ENCODE peak calls at places on chromosomes 13 and 19, in seven cellular contexts. One of them, this sample, is unnamed.

GRCh38 chr13:50459658-50460057 is 383.8 kb downstream of the DLEU7 start:
- DNase-seq in BE2C: no peak
- DNase-seq in BJ: no peak
- DNase-seq in lower lobe of right lung: no peak
- DNase-seq in astrocyte of the spinal cord: no peak
- DNase-seq in AG10803: no peak
- DNase-seq in thoracic aorta: no peak
- DNase-seq in this sample: no peak

GRCh38 chr19:6387372-6387771 is 5.6 kb downstream of the GTF2F1 start:
- DNase-seq in lower lobe of right lung: no peak
- DNase-seq in thoracic aorta: no peak
- DNase-seq in AG10803: no peak
- DNase-seq in BE2C: no peak
- DNase-seq in astrocyte of the spinal cord: no peak
- DNase-seq in BJ: no peak
- DNase-seq in this sample: no peak

GRCh38 chr19:15072930-15073647 is 8.9 kb upstream of the OR1I1 start:
- DNase-seq in AG10803: no peak
- DNase-seq in lower lobe of right lung: no peak
- DNase-seq in thoracic aorta: no peak
- DNase-seq in BE2C: peak; percentile 18
- DNase-seq in astrocyte of the spinal cord: no peak
- DNase-seq in BJ: peak; percentile 55
- DNase-seq in this sample: no peak

GRCh38 chr19:50384685-50385535 is 763 bp downstream of the POLD1 start:
- DNase-seq in astrocyte of the spinal cord: no peak
- DNase-seq in AG10803: peak; percentile 13
- DNase-seq in thoracic aorta: no peak
- DNase-seq in BE2C: no peak
- DNase-seq in lower lobe of right lung: no peak
- DNase-seq in BJ: no peak
- DNase-seq in this sample: no peak

GRCh38 chr13:44317752-44318550 is 55.7 kb upstream of the SERP2 start:
- DNase-seq in thoracic aorta: no peak
- DNase-seq in AG10803: peak; percentile 86
- DNase-seq in BE2C: no peak
- DNase-seq in BJ: no peak
- DNase-seq in astrocyte of the spinal cord: peak; percentile 69
- DNase-seq in lower lobe of right lung: no peak
- DNase-seq in this sample: peak; percentile 62

GRCh38 chr13:88461272-88462009 is 790.3 kb downstream of the SLITRK5 start:
- DNase-seq in AG10803: no peak
- DNase-seq in BE2C: no peak
- DNase-seq in thoracic aorta: no peak
- DNase-seq in astrocyte of the spinal cord: no peak
- DNase-seq in lower lobe of right lung: no peak
- DNase-seq in BJ: no peak
- DNase-seq in this sample: no peak

GRCh38 chr19:42111384-42111783 is 20.9 kb downstream of the POU2F2 start:
- DNase-seq in astrocyte of the spinal cord: no peak
- DNase-seq in BJ: no peak
- DNase-seq in thoracic aorta: no peak
- DNase-seq in lower lobe of right lung: no peak
- DNase-seq in BE2C: no peak
- DNase-seq in AG10803: peak; percentile 93
- DNase-seq in this sample: no peak

GRCh38 chr13:88196106-88196505 is 524.9 kb downstream of the SLITRK5 start:
- DNase-seq in AG10803: no peak
- DNase-seq in thoracic aorta: no peak
- DNase-seq in BE2C: peak; percentile 37
- DNase-seq in BJ: no peak
- DNase-seq in lower lobe of right lung: no peak
- DNase-seq in astrocyte of the spinal cord: no peak
- DNase-seq in this sample: no peak

GRCh38 chr19:43534811-43535761 is 2.1 kb downstream of the ZNF575 start:
- DNase-seq in thoracic aorta: peak; percentile 58
- DNase-seq in BJ: no peak
- DNase-seq in astrocyte of the spinal cord: peak; percentile 56
- DNase-seq in BE2C: peak; percentile 75
- DNase-seq in AG10803: peak; percentile 52
- DNase-seq in lower lobe of right lung: peak; percentile 63
- DNase-seq in this sample: peak; percentile 46

GRCh38 chr13:64029343-64030093 is 2613.9 kb upstream of the PCDH20 start:
- DNase-seq in lower lobe of right lung: peak; percentile 50
- DNase-seq in BE2C: no peak
- DNase-seq in astrocyte of the spinal cord: no peak
- DNase-seq in BJ: no peak
- DNase-seq in AG10803: no peak
- DNase-seq in thoracic aorta: no peak
- DNase-seq in this sample: no peak

GRCh38 chr13:98459721-98460370 is 117.1 kb downstream of the STK24 start:
- DNase-seq in thoracic aorta: no peak
- DNase-seq in AG10803: no peak
- DNase-seq in BJ: no peak
- DNase-seq in BE2C: no peak
- DNase-seq in lower lobe of right lung: no peak
- DNase-seq in astrocyte of the spinal cord: no peak
- DNase-seq in this sample: no peak

GRCh38 chr19:56637976-56638555 is 4.9 kb upstream of the SMIM17 start:
- DNase-seq in BE2C: peak; percentile 24
- DNase-seq in lower lobe of right lung: no peak
- DNase-seq in AG10803: peak; percentile 26
- DNase-seq in BJ: no peak
- DNase-seq in astrocyte of the spinal cord: peak; percentile 77
- DNase-seq in thoracic aorta: no peak
- DNase-seq in this sample: peak; percentile 42

GRCh38 chr13:109989155-109989554 is 202.8 kb upstream of the IRS2 start:
- DNase-seq in AG10803: peak; percentile 38
- DNase-seq in BJ: no peak
- DNase-seq in BE2C: no peak
- DNase-seq in thoracic aorta: no peak
- DNase-seq in astrocyte of the spinal cord: peak; percentile 76
- DNase-seq in lower lobe of right lung: no peak
- DNase-seq in this sample: peak; percentile 42

GRCh38 chr13:94722596-94722995 is 10.3 kb upstream of the SOX21 start:
- DNase-seq in astrocyte of the spinal cord: no peak
- DNase-seq in thoracic aorta: no peak
- DNase-seq in lower lobe of right lung: no peak
- DNase-seq in BJ: no peak
- DNase-seq in AG10803: no peak
- DNase-seq in BE2C: no peak
- DNase-seq in this sample: no peak

GRCh38 chr19:49205114-49205513 is 47.5 kb downstream of the TRPM4 start:
- DNase-seq in lower lobe of right lung: no peak
- DNase-seq in AG10803: no peak
- DNase-seq in thoracic aorta: no peak
- DNase-seq in BJ: no peak
- DNase-seq in BE2C: no peak
- DNase-seq in astrocyte of the spinal cord: no peak
- DNase-seq in this sample: no peak

GRCh38 chr13:32734511-32734910 is 148.3 kb downstream of the PDS5B start:
- DNase-seq in astrocyte of the spinal cord: peak; percentile 62
- DNase-seq in BE2C: peak; percentile 43
- DNase-seq in lower lobe of right lung: no peak
- DNase-seq in BJ: no peak
- DNase-seq in thoracic aorta: no peak
- DNase-seq in AG10803: peak; percentile 52
- DNase-seq in this sample: no peak

GRCh38 chr13:113997845-113998751 is 24.2 kb upstream of the C13orf46 start:
- DNase-seq in BJ: peak; percentile 10
- DNase-seq in astrocyte of the spinal cord: peak; percentile 25
- DNase-seq in AG10803: peak; percentile 64
- DNase-seq in lower lobe of right lung: peak; percentile 49
- DNase-seq in thoracic aorta: peak; percentile 68
- DNase-seq in BE2C: peak; percentile 66
- DNase-seq in this sample: no peak

GRCh38 chr19:43532571-43532961 is 422 bp upstream of the ZNF575 start:
- DNase-seq in BE2C: peak; percentile 32
- DNase-seq in AG10803: no peak
- DNase-seq in lower lobe of right lung: peak; percentile 76
- DNase-seq in BJ: no peak
- DNase-seq in thoracic aorta: no peak
- DNase-seq in astrocyte of the spinal cord: no peak
- DNase-seq in this sample: no peak

GRCh38 chr19:34337747-34338146 is 27.2 kb upstream of the GPI start:
- DNase-seq in lower lobe of right lung: no peak
- DNase-seq in astrocyte of the spinal cord: no peak
- DNase-seq in BE2C: no peak
- DNase-seq in BJ: no peak
- DNase-seq in thoracic aorta: no peak
- DNase-seq in AG10803: peak; percentile 27
- DNase-seq in this sample: no peak

GRCh38 chr13:37040789-37041188 is 18.7 kb downstream of the SUPT20H start:
- DNase-seq in astrocyte of the spinal cord: no peak
- DNase-seq in BJ: no peak
- DNase-seq in lower lobe of right lung: no peak
- DNase-seq in BE2C: no peak
- DNase-seq in AG10803: no peak
- DNase-seq in thoracic aorta: no peak
- DNase-seq in this sample: no peak

GRCh38 chr13:37039908-37040307 is 19.6 kb downstream of the SUPT20H start:
- DNase-seq in AG10803: no peak
- DNase-seq in astrocyte of the spinal cord: no peak
- DNase-seq in BE2C: no peak
- DNase-seq in lower lobe of right lung: no peak
- DNase-seq in BJ: no peak
- DNase-seq in thoracic aorta: no peak
- DNase-seq in this sample: no peak

DNA sequence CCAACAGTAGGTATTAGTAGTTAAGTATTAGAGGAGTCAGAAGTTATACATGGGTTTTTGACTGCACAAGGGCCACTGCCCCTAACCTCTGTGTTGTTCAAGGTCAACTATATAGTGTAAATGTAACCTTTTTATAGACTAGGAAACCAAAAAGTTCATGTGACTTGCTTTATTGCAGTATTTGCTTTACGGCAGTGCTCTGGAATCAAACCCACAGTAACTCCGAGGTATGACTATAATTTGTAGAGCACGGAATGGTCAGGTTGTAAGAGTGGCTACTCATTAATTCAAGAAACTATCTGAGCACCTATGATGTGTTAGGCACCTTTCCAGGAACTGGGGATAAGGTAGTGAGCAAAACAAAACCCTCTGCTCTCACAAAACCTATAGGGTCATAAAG is 22.3 kb downstream of the SUPT20H start:
- DNase-seq in BE2C: no peak
- DNase-seq in BJ: no peak
- DNase-seq in AG10803: no peak
- DNase-seq in astrocyte of the spinal cord: no peak
- DNase-seq in lower lobe of right lung: no peak
- DNase-seq in thoracic aorta: no peak
- DNase-seq in this sample: no peak
- TF ChIP-seq CTCF in BE2C: no peak
- TF ChIP-seq CTCF in BJ: no peak
- TF ChIP-seq CTCF in AG10803: no peak
- TF ChIP-seq CTCF in astrocyte of the spinal cord: no peak
- TF ChIP-seq CTCF in lower lobe of right lung: no peak
- TF ChIP-seq CTCF in thoracic aorta: no peak
- TF ChIP-seq CTCF in this sample: no peak

GRCh38 chr19:35378356-35378755 is 7.5 kb downstream of the GPR42 start:
- DNase-seq in AG10803: no peak
- DNase-seq in BJ: no peak
- DNase-seq in astrocyte of the spinal cord: no peak
- DNase-seq in thoracic aorta: no peak
- DNase-seq in lower lobe of right lung: no peak
- DNase-seq in BE2C: no peak
- DNase-seq in this sample: no peak

GRCh38 chr19:35381318-35381717 is 10.4 kb downstream of the GPR42 start:
- DNase-seq in AG10803: no peak
- DNase-seq in thoracic aorta: no peak
- DNase-seq in astrocyte of the spinal cord: no peak
- DNase-seq in BE2C: no peak
- DNase-seq in BJ: no peak
- DNase-seq in lower lobe of right lung: no peak
- DNase-seq in this sample: no peak

GRCh38 chr19:35381926-35382325 is 11.1 kb downstream of the GPR42 start:
- DNase-seq in astrocyte of the spinal cord: no peak
- DNase-seq in BE2C: no peak
- DNase-seq in BJ: no peak
- DNase-seq in AG10803: no peak
- DNase-seq in thoracic aorta: no peak
- DNase-seq in lower lobe of right lung: no peak
- DNase-seq in this sample: no peak

GRCh38 chr19:35379992-35380391 is 9.1 kb downstream of the GPR42 start:
- DNase-seq in lower lobe of right lung: no peak
- DNase-seq in astrocyte of the spinal cord: no peak
- DNase-seq in thoracic aorta: no peak
- DNase-seq in AG10803: no peak
- DNase-seq in BJ: no peak
- DNase-seq in BE2C: no peak
- DNase-seq in this sample: no peak

GRCh38 chr19:35380450-35381124 is 9.7 kb downstream of the GPR42 start:
- DNase-seq in BE2C: no peak
- DNase-seq in BJ: no peak
- DNase-seq in lower lobe of right lung: no peak
- DNase-seq in astrocyte of the spinal cord: no peak
- DNase-seq in thoracic aorta: no peak
- DNase-seq in AG10803: no peak
- DNase-seq in this sample: no peak
- H3K4me3 ChIP-seq in BE2C: no peak overlapping the region
- H3K4me3 ChIP-seq in BJ: no peak overlapping the region
- H3K4me3 ChIP-seq in lower lobe of right lung: no peak overlapping the region
- H3K4me3 ChIP-seq in astrocyte of the spinal cord: no peak overlapping the region
- H3K4me3 ChIP-seq in thoracic aorta: no peak overlapping the region
- H3K4me3 ChIP-seq in AG10803: no peak overlapping the region
- H3K4me3 ChIP-seq in this sample: no peak overlapping the region

DNA sequence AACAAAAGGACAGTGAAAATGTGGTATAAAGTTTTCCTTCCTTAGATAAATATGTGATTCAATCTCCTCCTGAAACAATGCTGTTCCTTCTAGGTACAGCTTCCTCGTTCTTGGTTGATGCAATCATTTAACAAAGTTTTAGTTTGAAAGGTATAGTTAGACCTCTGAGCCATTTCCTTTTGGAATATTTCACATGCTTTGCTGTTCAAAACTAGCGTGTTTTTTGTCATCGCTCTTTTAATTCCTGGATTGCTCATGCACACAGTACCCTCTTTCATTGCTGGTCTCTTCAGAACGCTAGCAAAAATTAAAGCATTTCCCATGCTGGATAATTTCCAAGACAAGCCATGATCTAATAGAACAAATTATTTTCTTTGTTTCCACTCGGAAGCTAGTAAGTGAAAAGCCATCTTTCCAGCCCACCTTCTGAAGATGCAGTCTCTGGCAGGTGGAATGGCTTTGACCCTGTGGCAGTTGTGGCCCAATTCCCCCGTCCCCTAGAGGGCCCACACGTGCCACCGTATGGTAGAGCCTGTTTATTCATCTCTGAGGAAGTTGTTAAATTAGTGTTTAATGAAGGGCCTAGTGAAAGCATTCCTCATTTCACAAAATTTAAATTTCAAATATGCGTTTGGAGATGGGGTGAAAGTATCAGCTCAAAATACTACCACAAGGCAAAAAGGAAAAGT is 1040.6 kb upstream of the SLC10A2 start:
- DNase-seq in astrocyte of the spinal cord: peak; percentile 47
- DNase-seq in thoracic aorta: no peak
- DNase-seq in BE2C: peak; percentile 12
- DNase-seq in BJ: no peak
- DNase-seq in AG10803: no peak
- DNase-seq in lower lobe of right lung: no peak
- DNase-seq in this sample: no peak
- TF ChIP-seq CTCF in astrocyte of the spinal cord: no peak
- TF ChIP-seq CTCF in thoracic aorta: no peak
- TF ChIP-seq CTCF in BE2C: peak; percentile 29
- TF ChIP-seq CTCF in BJ: no peak
- TF ChIP-seq CTCF in AG10803: no peak
- TF ChIP-seq CTCF in lower lobe of right lung: no peak
- TF ChIP-seq CTCF in this sample: no peak

GRCh38 chr13:24159921-24160324 is 597 bp upstream of the SPATA13 start:
- DNase-seq in astrocyte of the spinal cord: no peak
- DNase-seq in BJ: no peak
- DNase-seq in AG10803: no peak
- DNase-seq in BE2C: no peak
- DNase-seq in lower lobe of right lung: no peak
- DNase-seq in thoracic aorta: no peak
- DNase-seq in this sample: no peak
- H3K4me3 ChIP-seq in astrocyte of the spinal cord: peak overlapping the region; percentile 84
- H3K4me3 ChIP-seq in BJ: peak overlapping the region; percentile 89
- H3K4me3 ChIP-seq in AG10803: peak overlapping the region; percentile 90
- H3K4me3 ChIP-seq in BE2C: peak overlapping the region; percentile 38
- H3K4me3 ChIP-seq in lower lobe of right lung: peak overlapping the region; percentile 94
- H3K4me3 ChIP-seq in thoracic aorta: peak overlapping the region; percentile 92
- H3K4me3 ChIP-seq in this sample: peak overlapping the region; percentile 75

This sample was measured in astrocyte of the cerebellum.